ENCODE peak calls at places on chromosomes 1 and 21, in ten cellular contexts. One of them, this sample, is unnamed. For H3K4me1, the result is how much of the 10 kb centered on the place peaks cover.

GRCh38 chr1:5477716-5478115 is 514.5 kb downstream of the NPHP4 start:
- DNase-seq in tibial artery: no peak
- DNase-seq in uterus: no peak
- DNase-seq in lung: no peak
- DNase-seq in NT2/D1: no peak
- DNase-seq in mesenchymal stem cell: no peak
- DNase-seq in breast epithelium: no peak
- DNase-seq in heart left ventricle: no peak
- DNase-seq in spleen: peak
- DNase-seq in cardiac muscle cell: no peak
- DNase-seq in this sample: no peak

GRCh38 chr1:193241132-193241827 is 54.9 kb upstream of the B3GALT2 start:
- DNase-seq in tibial artery: no peak
- DNase-seq in uterus: no peak
- DNase-seq in lung: no peak
- DNase-seq in NT2/D1: no peak
- DNase-seq in mesenchymal stem cell: no peak
- DNase-seq in breast epithelium: no peak
- DNase-seq in heart left ventricle: no peak
- DNase-seq in spleen: no peak
- DNase-seq in cardiac muscle cell: no peak
- DNase-seq in this sample: no peak

GRCh38 chr1:206470692-206471414 is 577 bp downstream of the IKBKE start:
- DNase-seq in tibial artery: no peak
- DNase-seq in uterus: no peak
- DNase-seq in lung: no peak
- DNase-seq in NT2/D1: peak
- DNase-seq in mesenchymal stem cell: peak
- DNase-seq in breast epithelium: no peak
- DNase-seq in heart left ventricle: no peak
- DNase-seq in spleen: peak
- DNase-seq in cardiac muscle cell: peak
- DNase-seq in this sample: peak

GRCh38 chr1:53203466-53203865 is 6.8 kb downstream of the CPT2 start:
- DNase-seq in tibial artery: no peak
- DNase-seq in uterus: no peak
- DNase-seq in lung: no peak
- DNase-seq in NT2/D1: no peak
- DNase-seq in mesenchymal stem cell: no peak
- DNase-seq in breast epithelium: no peak
- DNase-seq in heart left ventricle: no peak
- DNase-seq in spleen: no peak
- DNase-seq in cardiac muscle cell: no peak
- DNase-seq in this sample: no peak

GRCh38 chr1:160907976-160908375 is 23.0 kb upstream of the ITLN1 start:
- DNase-seq in tibial artery: peak
- DNase-seq in uterus: no peak
- DNase-seq in lung: no peak
- DNase-seq in NT2/D1: no peak
- DNase-seq in mesenchymal stem cell: no peak
- DNase-seq in breast epithelium: no peak
- DNase-seq in heart left ventricle: no peak
- DNase-seq in spleen: no peak
- DNase-seq in cardiac muscle cell: no peak
- DNase-seq in this sample: no peak

GRCh38 chr1:63731117-63732043 is 42.4 kb upstream of the ROR1 start:
- DNase-seq in tibial artery: peak
- DNase-seq in uterus: no peak
- DNase-seq in lung: no peak
- DNase-seq in NT2/D1: no peak
- DNase-seq in mesenchymal stem cell: peak
- DNase-seq in breast epithelium: no peak
- DNase-seq in heart left ventricle: no peak
- DNase-seq in spleen: no peak
- DNase-seq in cardiac muscle cell: no peak
- DNase-seq in this sample: no peak

GRCh38 chr1:78319603-78320002 is 171.2 kb upstream of the PTGFR start:
- DNase-seq in tibial artery: no peak
- DNase-seq in uterus: no peak
- DNase-seq in lung: no peak
- DNase-seq in NT2/D1: no peak
- DNase-seq in mesenchymal stem cell: no peak
- DNase-seq in breast epithelium: no peak
- DNase-seq in heart left ventricle: no peak
- DNase-seq in spleen: no peak
- DNase-seq in cardiac muscle cell: no peak
- DNase-seq in this sample: no peak

GRCh38 chr21:16569679-16570078 is 839.9 kb downstream of the USP25 start:
- DNase-seq in tibial artery: no peak
- DNase-seq in uterus: no peak
- DNase-seq in lung: no peak
- DNase-seq in NT2/D1: no peak
- DNase-seq in mesenchymal stem cell: no peak
- DNase-seq in breast epithelium: no peak
- DNase-seq in heart left ventricle: no peak
- DNase-seq in spleen: no peak
- DNase-seq in cardiac muscle cell: no peak
- DNase-seq in this sample: no peak

GRCh38 chr21:35615325-35615724 is 445.0 kb downstream of the SETD4 start:
- DNase-seq in tibial artery: no peak
- DNase-seq in uterus: no peak
- DNase-seq in lung: no peak
- DNase-seq in NT2/D1: no peak
- DNase-seq in mesenchymal stem cell: no peak
- DNase-seq in breast epithelium: no peak
- DNase-seq in heart left ventricle: no peak
- DNase-seq in spleen: no peak
- DNase-seq in cardiac muscle cell: no peak
- DNase-seq in this sample: no peak

GRCh38 chr1:110677016-110677415 is 2.3 kb upstream of the KCNA3 start:
- DNase-seq in tibial artery: no peak
- DNase-seq in uterus: no peak
- DNase-seq in lung: no peak
- DNase-seq in NT2/D1: no peak
- DNase-seq in mesenchymal stem cell: no peak
- DNase-seq in breast epithelium: no peak
- DNase-seq in heart left ventricle: no peak
- DNase-seq in spleen: no peak
- DNase-seq in cardiac muscle cell: no peak
- DNase-seq in this sample: no peak

GRCh38 chr1:36248250-36248894 is 24.1 kb downstream of the THRAP3 start:
- DNase-seq in tibial artery: peak
- DNase-seq in uterus: peak
- DNase-seq in lung: peak
- DNase-seq in NT2/D1: no peak
- DNase-seq in mesenchymal stem cell: peak
- DNase-seq in breast epithelium: peak
- DNase-seq in heart left ventricle: no peak
- DNase-seq in spleen: no peak
- DNase-seq in cardiac muscle cell: no peak
- DNase-seq in this sample: no peak

GRCh38 chr1:26768755-26769154 is 19.0 kb upstream of the PIGV start:
- DNase-seq in tibial artery: no peak
- DNase-seq in uterus: no peak
- DNase-seq in lung: no peak
- DNase-seq in NT2/D1: no peak
- DNase-seq in mesenchymal stem cell: peak
- DNase-seq in breast epithelium: no peak
- DNase-seq in heart left ventricle: no peak
- DNase-seq in spleen: no peak
- DNase-seq in cardiac muscle cell: no peak
- DNase-seq in this sample: no peak

GRCh38 chr1:21289700-21290545 is at the start of gene ECE1:
- DNase-seq in tibial artery: no peak
- DNase-seq in uterus: peak
- DNase-seq in lung: peak
- DNase-seq in NT2/D1: peak
- DNase-seq in mesenchymal stem cell: peak
- DNase-seq in breast epithelium: no peak
- DNase-seq in heart left ventricle: peak
- DNase-seq in spleen: peak
- DNase-seq in cardiac muscle cell: peak
- DNase-seq in this sample: peak

GRCh38 chr21:37006521-37007291 is at the start of gene RIPPLY3:
- DNase-seq in tibial artery: no peak
- DNase-seq in uterus: no peak
- DNase-seq in lung: no peak
- DNase-seq in NT2/D1: no peak
- DNase-seq in mesenchymal stem cell: peak
- DNase-seq in breast epithelium: no peak
- DNase-seq in heart left ventricle: no peak
- DNase-seq in spleen: no peak
- DNase-seq in cardiac muscle cell: peak
- DNase-seq in this sample: peak
- H3K4me3 ChIP-seq in tibial artery: peak
- H3K4me3 ChIP-seq in uterus: peak
- H3K4me3 ChIP-seq in lung: peak
- H3K4me3 ChIP-seq in NT2/D1: peak
- H3K4me3 ChIP-seq in mesenchymal stem cell: peak
- H3K4me3 ChIP-seq in breast epithelium: peak
- H3K4me3 ChIP-seq in heart left ventricle: peak
- H3K4me3 ChIP-seq in spleen: peak
- H3K4me3 ChIP-seq in cardiac muscle cell: peak
- H3K4me3 ChIP-seq in this sample: peak

DNA sequence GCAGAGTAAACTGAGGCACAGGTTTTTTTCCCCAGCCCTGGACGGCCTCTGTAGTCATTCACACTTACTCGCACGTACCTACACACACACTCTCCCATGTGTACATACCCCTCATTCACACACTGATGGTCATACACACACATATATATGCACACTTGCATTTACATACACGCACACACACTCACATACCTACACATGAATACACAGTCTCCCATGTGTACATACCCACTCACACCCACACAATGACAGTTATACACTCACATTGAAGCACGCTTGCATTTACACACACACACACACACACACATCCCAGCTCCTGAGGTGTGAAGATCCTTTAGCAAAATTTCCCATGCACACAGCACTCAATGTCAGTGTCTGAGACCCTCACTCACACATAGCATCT is 766 bp upstream of the FAM131C start:
- DNase-seq in tibial artery: no peak
- DNase-seq in uterus: no peak
- DNase-seq in lung: no peak
- DNase-seq in NT2/D1: no peak
- DNase-seq in mesenchymal stem cell: no peak
- DNase-seq in breast epithelium: no peak
- DNase-seq in heart left ventricle: no peak
- DNase-seq in spleen: no peak
- DNase-seq in cardiac muscle cell: no peak
- DNase-seq in this sample: no peak
- H3K4me1 ChIP-seq in tibial artery: under half
- H3K4me1 ChIP-seq in uterus: under half
- H3K4me1 ChIP-seq in lung: under half
- H3K4me1 ChIP-seq in NT2/D1: under half
- H3K4me1 ChIP-seq in mesenchymal stem cell: under half
- H3K4me1 ChIP-seq in breast epithelium: under half
- H3K4me1 ChIP-seq in heart left ventricle: under half
- H3K4me1 ChIP-seq in spleen: under half
- H3K4me1 ChIP-seq in cardiac muscle cell: under half
- H3K4me1 ChIP-seq in this sample: under half

GRCh38 chr1:156155760-156156495 is 2.5 kb downstream of the SEMA4A start:
- DNase-seq in tibial artery: no peak
- DNase-seq in uterus: no peak
- DNase-seq in lung: no peak
- DNase-seq in NT2/D1: no peak
- DNase-seq in mesenchymal stem cell: peak
- DNase-seq in breast epithelium: no peak
- DNase-seq in heart left ventricle: no peak
- DNase-seq in spleen: no peak
- DNase-seq in cardiac muscle cell: no peak
- DNase-seq in this sample: no peak
- H3K4me3 ChIP-seq in tibial artery: no peak
- H3K4me3 ChIP-seq in uterus: no peak
- H3K4me3 ChIP-seq in lung: no peak
- H3K4me3 ChIP-seq in NT2/D1: no peak
- H3K4me3 ChIP-seq in mesenchymal stem cell: no peak
- H3K4me3 ChIP-seq in breast epithelium: no peak
- H3K4me3 ChIP-seq in heart left ventricle: no peak
- H3K4me3 ChIP-seq in spleen: peak
- H3K4me3 ChIP-seq in cardiac muscle cell: no peak
- H3K4me3 ChIP-seq in this sample: no peak

GRCh38 chr21:43812957-43813730 is 23.8 kb downstream of the RRP1 start:
- DNase-seq in tibial artery: no peak
- DNase-seq in uterus: no peak
- DNase-seq in lung: no peak
- DNase-seq in NT2/D1: no peak
- DNase-seq in mesenchymal stem cell: no peak
- DNase-seq in breast epithelium: no peak
- DNase-seq in heart left ventricle: no peak
- DNase-seq in spleen: no peak
- DNase-seq in cardiac muscle cell: no peak
- DNase-seq in this sample: no peak

GRCh38 chr21:43811262-43812105 is 22.1 kb downstream of the RRP1 start:
- DNase-seq in tibial artery: no peak
- DNase-seq in uterus: no peak
- DNase-seq in lung: no peak
- DNase-seq in NT2/D1: no peak
- DNase-seq in mesenchymal stem cell: no peak
- DNase-seq in breast epithelium: no peak
- DNase-seq in heart left ventricle: no peak
- DNase-seq in spleen: no peak
- DNase-seq in cardiac muscle cell: no peak
- DNase-seq in this sample: no peak

GRCh38 chr21:43810505-43811261 is 21.3 kb downstream of the RRP1 start:
- DNase-seq in tibial artery: peak
- DNase-seq in uterus: peak
- DNase-seq in lung: peak
- DNase-seq in NT2/D1: peak
- DNase-seq in mesenchymal stem cell: peak
- DNase-seq in breast epithelium: peak
- DNase-seq in heart left ventricle: peak
- DNase-seq in spleen: peak
- DNase-seq in cardiac muscle cell: peak
- DNase-seq in this sample: peak

GRCh38 chr21:43814215-43815106 is 25.1 kb downstream of the RRP1 start:
- DNase-seq in tibial artery: no peak
- DNase-seq in uterus: no peak
- DNase-seq in lung: no peak
- DNase-seq in NT2/D1: no peak
- DNase-seq in mesenchymal stem cell: no peak
- DNase-seq in breast epithelium: no peak
- DNase-seq in heart left ventricle: peak
- DNase-seq in spleen: no peak
- DNase-seq in cardiac muscle cell: no peak
- DNase-seq in this sample: no peak

DNA sequence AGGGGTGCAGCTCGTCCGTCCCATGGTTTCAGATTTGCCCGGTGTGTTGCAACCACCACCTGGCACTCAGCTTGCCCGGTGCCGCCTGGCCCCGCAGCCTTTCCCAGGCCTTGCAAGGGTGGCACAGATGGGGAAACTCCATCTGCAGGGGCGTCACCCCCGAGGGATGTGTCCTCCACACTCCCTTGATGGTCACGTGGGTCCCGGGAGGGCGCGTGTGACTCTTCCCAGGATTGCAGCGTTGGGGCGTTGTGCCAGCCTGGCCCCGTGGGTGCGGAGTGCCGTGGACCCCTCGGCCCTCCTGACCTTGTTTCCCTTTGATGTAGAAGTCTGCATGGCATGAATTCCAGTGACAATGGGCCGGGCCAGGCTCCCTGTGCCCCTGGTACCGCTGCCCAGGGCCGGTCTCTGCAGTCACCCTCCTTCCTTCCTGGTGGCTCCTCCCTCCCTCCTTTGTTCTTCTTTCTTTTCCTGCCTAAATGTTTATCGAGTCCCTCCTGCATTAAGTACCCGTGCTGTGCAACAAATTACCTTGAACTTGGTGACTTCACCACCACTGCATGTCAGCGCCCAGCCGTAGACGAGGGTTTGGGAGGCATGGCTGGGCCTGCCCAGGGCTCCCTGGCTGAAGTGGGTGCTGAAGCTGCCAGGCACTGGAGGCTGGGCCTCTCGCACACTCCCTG is 22.9 kb downstream of the RRP1 start:
- DNase-seq in tibial artery: peak
- DNase-seq in uterus: no peak
- DNase-seq in lung: peak
- DNase-seq in NT2/D1: no peak
- DNase-seq in mesenchymal stem cell: no peak
- DNase-seq in breast epithelium: peak
- DNase-seq in heart left ventricle: no peak
- DNase-seq in spleen: no peak
- DNase-seq in cardiac muscle cell: no peak
- DNase-seq in this sample: no peak
- H3K4me1 ChIP-seq in tibial artery: under half
- H3K4me1 ChIP-seq in uterus: under half
- H3K4me1 ChIP-seq in lung: under half
- H3K4me1 ChIP-seq in NT2/D1: under half
- H3K4me1 ChIP-seq in mesenchymal stem cell: under half
- H3K4me1 ChIP-seq in breast epithelium: under half
- H3K4me1 ChIP-seq in heart left ventricle: under half
- H3K4me1 ChIP-seq in spleen: under half
- H3K4me1 ChIP-seq in cardiac muscle cell: under half
- H3K4me1 ChIP-seq in this sample: under half